ENCODE peak calls at places on chromosomes 2 and 18, in ten cellular contexts. T is RWPE1, M is psoas muscle, O is AG04449, K is GM12865, D is GM06990, S is HCT116, Y is body of pancreas, C is GM10248, V is AG09309. R is an unnamed sample.

GRCh38 chr18:32346667-32347066 is 124.0 kb downstream of the GAREM1 start:
- DNase-seq in Y (no peak), T (no peak), V (no peak), K (no peak), O (no peak), C (no peak), M (no peak), D (no peak), S (no peak), R (no peak)

GRCh38 chr2:240569523-240569997 is 1.3 kb downstream of the RNPEPL1 start:
- DNase-seq in T (no peak), S (no peak), Y (peak; percentile 26), V (no peak), C (no peak), D (no peak), O (no peak), M (peak; percentile 44), K (peak; percentile 27), R (no peak)

GRCh38 chr18:21769206-21769605 is 28.6 kb downstream of the MIB1 start:
- DNase-seq in O (no peak), C (no peak), K (no peak), M (no peak), Y (no peak), D (no peak), V (no peak), T (no peak), S (no peak), R (no peak)

GRCh38 chr2:10891391-10891790 is 20.3 kb upstream of the KCNF1 start:
- DNase-seq in Y (no peak), M (no peak), D (no peak), V (no peak), C (no peak), T (no peak), O (no peak), S (no peak), K (no peak), R (no peak)

GRCh38 chr2:20008703-20009102 is 3.8 kb downstream of the MATN3 start:
- DNase-seq in K (no peak), O (no peak), C (no peak), M (no peak), T (no peak), S (no peak), Y (no peak), D (no peak), V (no peak), R (no peak)

GRCh38 chr2:121388371-121388770 is 103.4 kb upstream of the TFCP2L1 start:
- DNase-seq in D (no peak), K (no peak), T (no peak), S (no peak), V (no peak), M (no peak), O (no peak), Y (no peak), C (no peak), R (no peak)

GRCh38 chr2:189409136-189409535 is 32.1 kb upstream of the WDR75 start:
- DNase-seq in D (no peak), V (no peak), T (no peak), O (no peak), C (no peak), K (no peak), Y (no peak), S (no peak), M (no peak), R (no peak)

GRCh38 chr18:22559414-22560282 is 141.9 kb upstream of the CTAGE1 start:
- DNase-seq in V (no peak), Y (peak; percentile 63), K (no peak), O (no peak), D (no peak), M (peak; percentile 75), C (peak; percentile 30), T (peak; percentile 28), S (no peak), R (peak; percentile 22)

GRCh38 chr2:164606557-164606956 is 14.7 kb downstream of the GRB14 start:
- DNase-seq in T (no peak), C (no peak), O (peak; percentile 31), Y (peak; percentile 32), S (no peak), M (no peak), V (peak; percentile 61), D (no peak), K (no peak), R (no peak)

GRCh38 chr2:17813742-17814458 is 2.4 kb upstream of the MSGN1 start:
- DNase-seq in V (no peak), S (no peak), T (no peak), K (peak; percentile 89), Y (no peak), D (peak; percentile 75), C (peak; percentile 69), M (peak; percentile 70), O (no peak), R (peak; percentile 44)

GRCh38 chr18:74598350-74599001 is 806 bp downstream of the ZNF407 start:
- DNase-seq in M (peak; percentile 78), D (peak; percentile 87), V (no peak), K (peak; percentile 85), T (peak; percentile 18), S (peak; percentile 27), C (peak; percentile 67), O (no peak), Y (peak; percentile 64), R (peak; percentile 77)

GRCh38 chr2:137383391-137383790 is 580.9 kb upstream of the HNMT start:
- DNase-seq in K (peak; percentile 8), M (no peak), O (no peak), S (no peak), C (no peak), Y (no peak), D (no peak), T (no peak), V (no peak), R (no peak)

GRCh38 chr2:202758638-202759037 is 112.9 kb downstream of the ICA1L start:
- DNase-seq in D (no peak), Y (no peak), T (no peak), M (no peak), C (no peak), K (no peak), V (no peak), S (no peak), O (no peak), R (no peak)

GRCh38 chr18:48660346-48661228 is 121.8 kb downstream of the CTIF start:
- DNase-seq in Y (no peak), T (no peak), C (no peak), D (no peak), O (no peak), K (no peak), V (no peak), S (no peak), M (no peak), R (no peak)

GRCh38 chr2:88123975-88124917 is 3.6 kb downstream of the FABP1 start:
- DNase-seq in T (no peak), Y (no peak), V (no peak), K (no peak), C (no peak), O (no peak), D (no peak), M (no peak), S (no peak), R (no peak)

GRCh38 chr2:128273469-128274081 is 45.1 kb downstream of the HS6ST1 start:
- DNase-seq in C (no peak), D (no peak), K (no peak), V (no peak), O (no peak), S (no peak), M (peak; percentile 32), Y (no peak), T (no peak), R (no peak)

GRCh38 chr2:37466533-37467230 is 122.3 kb downstream of the QPCT start:
- DNase-seq in K (no peak), Y (no peak), M (no peak), T (no peak), V (no peak), S (no peak), D (no peak), O (no peak), C (no peak), R (no peak)

GRCh38 chr2:173146590-173146989 is 70.9 kb downstream of the MAP3K20 start:
- DNase-seq in C (no peak), K (peak; percentile 3), T (no peak), Y (no peak), S (no peak), O (no peak), M (no peak), D (no peak), V (no peak), R (no peak)

GRCh38 chr18:11884396-11885030 is 23.6 kb downstream of the MPPE1 start:
- DNase-seq in T (no peak), M (no peak), D (no peak), C (no peak), O (no peak), Y (no peak), S (no peak), V (no peak), K (no peak), R (no peak)

GRCh38 chr2:182666674-182667320 is 49.3 kb upstream of the DNAJC10 start:
- DNase-seq in K (peak; percentile 51), S (peak; percentile 18), C (peak; percentile 41), O (no peak), Y (no peak), M (no peak), V (no peak), T (no peak), D (no peak), R (peak; percentile 67)

GRCh38 chr2:96108578-96109561 is 7.5 kb downstream of the ADRA2B start:
- DNase-seq in Y (peak; percentile 9), O (no peak), M (peak; percentile 72), K (no peak), T (no peak), V (no peak), S (no peak), C (no peak), D (no peak), R (no peak)
- TF ChIP-seq CTCF in Y (no peak), O (no peak), M (no peak), K (no peak), T (no peak), V (no peak), S (no peak), C (no peak), D (no peak), R (no peak)

GRCh38 chr2:207229161-207229560 is 63.4 kb upstream of the KLF7 start:
- DNase-seq in C (no peak), K (no peak), V (no peak), Y (no peak), D (no peak), O (no peak), S (no peak), M (no peak), T (no peak), R (no peak)
- TF ChIP-seq CTCF in C (no peak), K (no peak), V (no peak), Y (no peak), D (no peak), O (no peak), S (no peak), M (no peak), T (no peak), R (no peak)

GRCh38 chr2:48016620-48017019 is 110.3 kb upstream of the FBXO11 start:
- DNase-seq in T (peak; percentile 13), M (no peak), Y (no peak), V (no peak), O (no peak), D (no peak), S (peak; percentile 29), K (peak; percentile 8), C (no peak), R (no peak)
- TF ChIP-seq CTCF in T (no peak), M (no peak), Y (no peak), V (no peak), O (no peak), D (peak; percentile 35), S (no peak), K (no peak), C (no peak), R (no peak)

GRCh38 chr2:124209441-124209840 is 184.4 kb downstream of the CNTNAP5 start:
- DNase-seq in M (no peak), C (no peak), O (no peak), Y (no peak), D (no peak), V (no peak), K (no peak), T (no peak), S (no peak), R (no peak)

GRCh38 chr2:124213977-124214587 is 189.0 kb downstream of the CNTNAP5 start:
- DNase-seq in K (no peak), C (no peak), S (no peak), V (no peak), M (no peak), D (no peak), Y (no peak), O (no peak), T (no peak), R (no peak)
- TF ChIP-seq CTCF in K (no peak), C (no peak), S (no peak), V (no peak), M (no peak), D (no peak), Y (no peak), O (no peak), T (no peak), R (no peak)

R was measured in MM.1S.